ENCODE peak calls at places on chromosomes 1 and 21, in eight cellular contexts. T is fibroblast of lung; V is tibial nerve; S is MM.1S; Z is heart right ventricle; R is CD8-positive, alpha-beta T cell; D is NT2/D1; P is HCT116. O is an unnamed sample. For H3K4me1, the result is how much of the 10 kb centered on the place peaks cover.

GRCh38 chr21:41250519-41250918 is 66.1 kb upstream of the FAM3B start:
- DNase-seq in Z (no peak), V (no peak), S (no peak), P (no peak), D (no peak), R (no peak), T (peak), O (no peak)

GRCh38 chr1:32716312-32717126 is 13.9 kb upstream of the SYNC start:
- DNase-seq in S (peak), Z (peak), P (peak), D (peak), R (no peak), V (no peak), T (no peak), O (peak)

GRCh38 chr1:223837206-223837605 is 8.5 kb downstream of the TP53BP2 start:
- DNase-seq in Z (no peak), P (no peak), T (peak), R (no peak), S (peak), V (no peak), D (no peak), O (no peak)

GRCh38 chr21:38363684-38364083 is 106.9 kb downstream of the KCNJ15 start:
- DNase-seq in S (no peak), R (no peak), D (no peak), P (no peak), T (no peak), V (no peak), Z (no peak), O (no peak)

GRCh38 chr1:24929876-24930702 is at the start of gene RUNX3:
- DNase-seq in V (no peak), T (no peak), D (no peak), Z (peak), P (peak), R (peak), S (peak), O (peak)

GRCh38 chr1:229340496-229340895 is 2.4 kb downstream of the CCSAP start:
- DNase-seq in P (no peak), S (no peak), R (no peak), Z (no peak), T (no peak), D (no peak), V (no peak), O (peak)

GRCh38 chr21:30186242-30186641 is 19.6 kb upstream of the CLDN17 start:
- DNase-seq in T (no peak), S (no peak), P (no peak), Z (no peak), R (no peak), V (no peak), D (no peak), O (no peak)

GRCh38 chr1:201605385-201605747 is 66.4 kb downstream of the NAV1 start:
- DNase-seq in V (no peak), D (no peak), P (no peak), S (no peak), Z (no peak), R (no peak), T (no peak), O (no peak)

GRCh38 chr1:93016171-93016570 is 54.9 kb upstream of the DIPK1A start:
- DNase-seq in V (no peak), Z (no peak), S (no peak), P (no peak), T (peak), R (no peak), D (no peak), O (no peak)

GRCh38 chr1:180310095-180310494 is 80.0 kb downstream of the LHX4 start:
- DNase-seq in R (no peak), Z (no peak), D (no peak), P (no peak), V (no peak), T (peak), S (no peak), O (no peak)

GRCh38 chr21:14768042-14768441 is 221.9 kb upstream of the SAMSN1 start:
- DNase-seq in V (no peak), D (no peak), R (no peak), T (no peak), S (no peak), Z (no peak), P (no peak), O (no peak)

GRCh38 chr1:83637586-83637985 is 361.3 kb downstream of the TTLL7 start:
- DNase-seq in T (no peak), P (no peak), S (no peak), R (no peak), D (no peak), V (no peak), Z (no peak), O (no peak)

GRCh38 chr1:155253208-155253607 is 2.1 kb downstream of the ENTREP3 start:
- DNase-seq in D (no peak), V (no peak), P (no peak), S (no peak), Z (no peak), R (no peak), T (no peak), O (no peak)

GRCh38 chr1:234309243-234309597 is 64.0 kb upstream of the COA6 start:
- DNase-seq in T (no peak), S (no peak), V (no peak), P (no peak), R (no peak), D (no peak), Z (no peak), O (no peak)

GRCh38 chr1:163120372-163120771 is 51.2 kb downstream of the RGS4 start:
- DNase-seq in P (no peak), Z (no peak), T (no peak), D (no peak), R (no peak), V (no peak), S (no peak), O (no peak)

GRCh38 chr1:161267332-161267731 is 8.8 kb downstream of the PCP4L1 start:
- DNase-seq in Z (no peak), S (no peak), V (no peak), P (no peak), T (no peak), R (no peak), D (no peak), O (no peak)
- H3K4me3 ChIP-seq in Z (no peak), S (no peak), V (no peak), P (no peak), T (no peak), R (no peak), D (no peak), O (no peak)

DNA sequence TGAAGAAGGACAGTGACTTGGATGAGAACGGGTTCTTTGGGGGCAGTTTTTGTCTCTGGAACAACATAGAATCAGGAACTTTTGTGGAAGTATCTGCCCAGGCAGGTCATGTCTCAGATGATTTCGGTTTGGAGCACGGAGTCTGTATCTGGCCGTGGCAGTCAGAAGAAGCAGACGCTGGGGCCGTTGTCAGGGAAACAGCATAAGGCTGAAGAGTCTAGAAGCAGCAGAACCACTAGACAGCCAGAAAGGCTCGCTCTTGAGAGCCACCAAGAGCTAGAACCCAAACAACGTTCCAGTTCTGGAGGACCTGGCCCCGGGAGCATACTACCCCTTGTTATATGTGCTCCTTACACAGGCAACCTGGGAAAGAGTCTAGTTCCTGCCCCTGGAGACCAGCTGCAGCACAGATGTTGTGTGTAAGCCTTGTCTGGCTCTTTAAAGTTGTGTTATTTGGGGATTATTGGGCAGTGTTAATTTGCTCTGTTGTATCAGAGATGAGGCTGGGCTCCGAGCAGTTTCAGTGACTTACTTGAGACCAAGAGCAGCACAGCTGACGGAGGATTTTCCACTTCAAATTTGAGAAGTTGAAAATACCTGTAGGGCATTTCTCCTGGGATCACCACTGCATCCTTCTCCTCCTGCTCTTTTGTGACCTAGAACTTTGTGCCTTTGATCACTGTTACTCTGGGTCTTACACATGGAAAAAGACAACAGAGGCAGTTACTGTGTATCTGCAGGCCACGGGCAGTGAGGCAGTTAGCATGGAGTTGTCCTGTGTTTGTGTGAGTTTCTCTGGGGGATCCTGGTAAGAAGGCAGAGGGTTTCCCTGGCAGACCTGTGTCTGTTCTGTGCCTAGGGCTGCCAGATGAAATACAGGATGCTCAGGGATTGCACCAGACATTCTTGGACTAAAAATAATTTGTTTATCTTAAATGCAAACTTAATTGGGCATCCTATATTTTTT is 44.7 kb upstream of the SCCPDH start:
- DNase-seq in T (no peak), S (no peak), V (no peak), D (no peak), R (no peak), P (no peak), Z (no peak), O (no peak)
- H3K4me1 ChIP-seq in T (under half), S (under half), V (under half), D (under half), R (under half), P (under half), Z (under half), O (under half)

DNA sequence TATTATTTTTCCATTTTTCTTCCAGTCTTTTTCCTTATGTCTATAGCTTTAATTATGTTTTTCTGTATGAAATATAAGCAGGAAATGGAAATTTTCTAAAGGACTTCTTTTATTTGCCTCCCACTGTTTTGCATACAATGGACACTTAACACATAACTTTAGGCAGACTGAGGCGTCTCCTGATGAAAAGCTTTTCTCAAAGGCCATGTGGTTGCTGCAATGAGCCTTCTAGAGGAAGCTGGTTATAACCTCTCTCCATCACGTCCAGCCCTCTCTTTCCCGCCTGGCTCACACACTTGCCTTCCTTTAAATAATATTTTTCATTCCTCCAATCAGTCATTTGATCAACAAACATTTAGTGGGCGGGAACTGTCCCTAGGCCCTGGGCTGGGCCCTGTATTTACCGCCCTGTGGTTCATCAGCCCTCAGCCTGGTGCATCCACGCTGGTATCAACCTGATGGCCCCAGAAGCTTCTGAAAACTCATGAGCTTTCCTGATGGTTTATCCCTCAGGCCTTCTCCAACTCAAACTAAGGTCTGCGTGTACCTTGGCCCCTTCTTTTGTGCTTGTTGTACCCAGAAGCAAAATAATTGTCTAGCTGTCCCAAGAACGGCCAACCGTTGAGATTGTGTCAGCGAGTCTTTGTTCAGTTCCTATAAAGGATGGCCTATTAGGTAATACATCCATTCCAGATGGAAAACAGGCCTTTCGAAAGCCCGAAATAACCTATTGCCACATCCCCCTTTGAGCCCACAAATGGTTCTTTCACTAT is 75.3 kb upstream of the LYST start:
- DNase-seq in Z (no peak), D (no peak), V (no peak), P (no peak), T (peak), R (no peak), S (no peak), O (no peak)
- H3K4me3 ChIP-seq in Z (no peak), D (no peak), V (no peak), P (no peak), T (no peak), R (no peak), S (no peak), O (no peak)

GRCh38 chr1:53133261-53134041 is 9.0 kb downstream of the SLC1A7 start:
- DNase-seq in S (no peak), Z (no peak), V (no peak), P (no peak), D (no peak), T (no peak), R (no peak), O (no peak)
- H3K4me1 ChIP-seq in S (under half), Z (under half), V (under half), P (under half), D (under half), T (under half), R (under half), O (under half)

GRCh38 chr1:66331641-66332523 is 202.1 kb upstream of the SGIP1 start:
- DNase-seq in R (peak), Z (peak), P (no peak), V (peak), T (peak), D (no peak), S (peak), O (peak)

GRCh38 chr1:66333463-66334232 is 200.3 kb upstream of the SGIP1 start:
- DNase-seq in D (no peak), R (no peak), P (no peak), S (no peak), V (no peak), T (no peak), Z (peak), O (no peak)

GRCh38 chr1:66334311-66334710 is 199.6 kb upstream of the SGIP1 start:
- DNase-seq in T (no peak), P (no peak), V (no peak), D (no peak), R (no peak), S (no peak), Z (no peak), O (no peak)

GRCh38 chr1:66330711-66331110 is 203.2 kb upstream of the SGIP1 start:
- DNase-seq in R (no peak), D (no peak), P (no peak), T (peak), Z (no peak), V (no peak), S (peak), O (peak)

DNA sequence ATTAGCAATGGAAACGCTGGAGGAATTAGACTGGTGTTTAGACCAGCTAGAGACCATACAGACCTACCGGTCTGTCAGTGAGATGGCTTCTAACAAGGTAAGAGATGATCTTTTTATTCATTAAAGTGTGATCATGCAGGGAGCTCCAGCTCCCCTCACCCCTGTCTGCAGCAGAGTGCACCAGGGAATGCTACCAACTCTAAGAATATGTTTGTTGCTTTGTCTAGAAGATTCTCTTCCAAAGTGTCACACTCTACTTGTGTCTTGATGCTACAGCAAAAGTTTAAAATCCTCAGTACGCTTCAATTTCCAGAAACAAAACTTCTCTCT is 201.5 kb upstream of the SGIP1 start:
- DNase-seq in P (no peak), Z (no peak), R (no peak), S (no peak), V (no peak), T (no peak), D (no peak), O (no peak)
- H3K4me3 ChIP-seq in P (peak), Z (peak), R (peak), S (peak), V (peak), T (peak), D (no peak), O (peak)

DNA sequence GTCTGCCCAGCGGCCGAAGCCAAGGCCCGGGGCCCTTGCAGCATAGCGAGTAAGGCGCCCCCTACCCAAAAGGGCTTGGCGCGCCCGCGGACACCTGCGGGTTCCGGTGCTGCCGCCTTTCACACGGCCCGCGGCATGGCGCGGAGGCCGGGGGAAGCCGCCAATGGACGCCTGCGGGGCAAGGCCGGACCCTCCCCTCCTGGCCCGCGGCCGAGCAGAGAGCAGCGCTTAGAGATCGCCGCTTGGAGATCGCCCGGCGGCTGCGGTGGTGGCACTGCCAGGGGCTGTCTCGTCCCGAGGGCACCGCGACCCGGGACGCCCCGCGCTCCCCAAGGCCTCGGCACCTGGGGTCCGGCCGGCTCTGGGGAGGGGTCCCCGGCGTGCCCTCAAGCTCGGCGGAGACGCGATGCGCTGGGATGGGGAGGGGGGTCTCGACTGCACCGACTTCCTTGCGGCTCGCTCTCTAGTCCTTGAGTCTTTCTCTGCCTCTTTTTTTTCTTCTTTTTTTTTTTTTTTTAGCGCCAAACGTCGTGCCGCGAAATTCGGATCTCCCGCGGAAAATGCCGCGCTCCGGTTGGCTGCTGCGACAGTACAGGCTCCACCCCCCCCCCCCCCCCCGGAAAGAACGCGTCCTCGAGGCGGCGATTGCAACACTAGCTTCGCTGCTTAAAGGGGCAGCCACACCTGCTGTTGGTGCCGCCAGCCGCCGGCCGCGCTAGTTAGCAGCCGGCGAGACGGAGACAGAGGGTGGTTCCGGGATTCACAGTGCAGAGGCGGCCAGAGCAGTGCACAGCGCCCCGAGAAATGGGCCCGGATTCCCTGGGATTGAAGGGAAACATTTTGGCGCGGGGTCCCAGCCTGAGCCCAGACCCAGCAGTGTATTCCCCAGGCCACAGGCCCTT is at the start of gene E2F2:
- DNase-seq in R (peak), P (peak), T (peak), V (peak), D (no peak), Z (peak), S (peak), O (peak)
- H3K4me1 ChIP-seq in R (half or more), P (half or more), T (under half), V (under half), D (under half), Z (under half), S (half or more), O (half or more)